ENCODE peak calls at places on chromosome X, in five cellular contexts. H is RPMI8226, P is A172, Q is left lung, T is NCI-H345. G is an unnamed sample.

GRCh38 chrX:38805294-38806053 is 4.2 kb downstream of the MID1IP1 start:
- DNase-seq in H (peak; percentile 78), P (peak; percentile 20), Q (peak; percentile 74), T (peak; percentile 61), G (peak; percentile 79)

GRCh38 chrX:18755651-18756050 is 48.2 kb downstream of the PPEF1 start:
- DNase-seq in H (no peak), P (no peak), Q (no peak), T (no peak), G (no peak)

GRCh38 chrX:68018248-68019203 is 414.8 kb downstream of the OPHN1 start:
- DNase-seq in H (peak; percentile 34), P (no peak), Q (no peak), T (no peak), G (peak; percentile 9)

GRCh38 chrX:73822775-73823174 is 259.8 kb downstream of the CHIC1 start:
- DNase-seq in H (no peak), P (no peak), Q (no peak), T (no peak), G (no peak)

GRCh38 chrX:45198301-45198700 is 2.4 kb downstream of the DIPK2B start:
- DNase-seq in H (no peak), P (no peak), Q (no peak), T (no peak), G (no peak)

GRCh38 chrX:64977051-64977450 is 801 bp upstream of the ZC4H2 start:
- DNase-seq in H (no peak), P (no peak), Q (no peak), T (no peak), G (no peak)

GRCh38 chrX:17022205-17022604 is 75.7 kb downstream of the REPS2 start:
- DNase-seq in H (peak; percentile 87), P (peak; percentile 24), Q (no peak), T (no peak), G (no peak)

GRCh38 chrX:71253253-71254091 is 468 bp downstream of the ZMYM3 start:
- DNase-seq in H (peak; percentile 63), P (peak; percentile 5), Q (no peak), T (peak; percentile 41), G (peak; percentile 60)

GRCh38 chrX:115233497-115234219 is at the start of gene LRCH2:
- DNase-seq in H (no peak), P (no peak), Q (peak; percentile 49), T (peak; percentile 57), G (peak; percentile 3)

GRCh38 chrX:80184854-80185253 is 170.3 kb downstream of the TBX22 start:
- DNase-seq in H (no peak), P (no peak), Q (no peak), T (no peak), G (no peak)

GRCh38 chrX:136711147-136711546 is 63.2 kb downstream of the CD40LG start:
- DNase-seq in H (peak; percentile 5), P (peak; percentile 13), Q (peak; percentile 37), T (peak; percentile 10), G (peak; percentile 33)

GRCh38 chrX:110394653-110395052 is 36.0 kb downstream of the RTL9 start:
- DNase-seq in H (no peak), P (no peak), Q (no peak), T (no peak), G (no peak)

GRCh38 chrX:107744868-107745267 is 30.7 kb downstream of the TSC22D3 start:
- DNase-seq in H (no peak), P (no peak), Q (no peak), T (no peak), G (no peak)

GRCh38 chrX:44344194-44344593 is 722 bp upstream of the EFHC2 start:
- DNase-seq in H (peak; percentile 19), P (no peak), Q (peak; percentile 41), T (no peak), G (peak; percentile 74)

GRCh38 chrX:123803331-123803983 is 56.4 kb upstream of the XIAP start:
- DNase-seq in H (peak; percentile 8), P (peak; percentile 70), Q (no peak), T (peak; percentile 63), G (peak; percentile 17)

GRCh38 chrX:108139303-108139702 is 47.7 kb downstream of the ATG4A start:
- DNase-seq in H (peak; percentile 5), P (no peak), Q (no peak), T (no peak), G (peak; percentile 5)

GRCh38 chrX:128807367-128807766 is 715.9 kb downstream of the SMARCA1 start:
- DNase-seq in H (peak; percentile 34), P (no peak), Q (no peak), T (no peak), G (no peak)

GRCh38 chrX:128929281-128930057 is 593.8 kb downstream of the SMARCA1 start:
- DNase-seq in H (no peak), P (no peak), Q (no peak), T (no peak), G (no peak)

GRCh38 chrX:100643943-100644587 is at the start of gene SRPX2:
- DNase-seq in H (no peak), P (peak; percentile 58), Q (peak; percentile 39), T (no peak), G (peak; percentile 5)

GRCh38 chrX:155745792-155746191 is 133.0 kb upstream of the TMLHE start:
- DNase-seq in H (peak; percentile 11), P (peak; percentile 60), Q (no peak), T (peak; percentile 86), G (no peak)

GRCh38 chrX:1221296-1221845 is 8.9 kb upstream of the CRLF2 start:
- DNase-seq in H (no peak), P (no peak), Q (no peak), T (no peak), G (no peak)

GRCh38 chrX:128992107-128992971 is 531.0 kb downstream of the SMARCA1 start:
- DNase-seq in H (no peak), P (no peak), Q (no peak), T (no peak), G (no peak)

GRCh38 chrX:34873500-34874225 is 68.9 kb upstream of the FAM47B start:
- DNase-seq in H (no peak), P (no peak), Q (no peak), T (no peak), G (no peak)

GRCh38 chrX:41889317-41890025 is 33.9 kb downstream of the CASK start:
- DNase-seq in H (no peak), P (peak; percentile 52), Q (no peak), T (no peak), G (no peak)

GRCh38 chrX:154840856-154841255 is 6.4 kb upstream of the SMIM9 start:
- DNase-seq in H (peak; percentile 31), P (peak; percentile 45), Q (no peak), T (peak; percentile 7), G (peak; percentile 6)

GRCh38 chrX:129678176-129678880 is 23.6 kb upstream of the APLN start:
- DNase-seq in H (peak; percentile 89), P (no peak), Q (peak; percentile 44), T (peak; percentile 80), G (peak; percentile 62)

GRCh38 chrX:97639526-97639925 is 755.8 kb downstream of the RPA4 start:
- DNase-seq in H (peak; percentile 10), P (no peak), Q (no peak), T (peak; percentile 69), G (peak; percentile 6)

GRCh38 chrX:78375894-78376293 is 48.5 kb upstream of the CYSLTR1 start:
- DNase-seq in H (no peak), P (no peak), Q (no peak), T (no peak), G (no peak)

GRCh38 chrX:23494741-23495140 is 160.1 kb downstream of the PTCHD1 start:
- DNase-seq in H (no peak), P (no peak), Q (no peak), T (no peak), G (no peak)

GRCh38 chrX:49276671-49277519 is 7.3 kb downstream of the PPP1R3F start:
- DNase-seq in H (no peak), P (no peak), Q (no peak), T (no peak), G (peak; percentile 61)

GRCh38 chrX:22950278-22951266 is 49.2 kb upstream of the DDX53 start:
- DNase-seq in H (peak; percentile 9), P (peak; percentile 96), Q (peak; percentile 40), T (no peak), G (no peak)

GRCh38 chrX:71679575-71680207 is 12.3 kb downstream of the LOC101059915 start:
- DNase-seq in H (no peak), P (no peak), Q (no peak), T (no peak), G (no peak)

GRCh38 chrX:20432746-20433374 is 166.2 kb upstream of the RPS6KA3 start:
- DNase-seq in H (no peak), P (no peak), Q (no peak), T (no peak), G (no peak)

G was measured in activated CD4-positive, alpha-beta T cell treated with anti-CD3 and anti-CD28 coated beads for 36 hours.